ENCODE peak calls at places on chromosome 14, in four cellular contexts. J is PC-3, K is OCI-LY7, W is HCT116. P is an unnamed sample. For H3K9me2, the result is how much of the 10 kb centered on the place peaks cover.

GRCh38 chr14:88359500-88359899 is 26.0 kb upstream of the SPATA7 start:
- DNase-seq in J (no peak), K (no peak), W (no peak), P (no peak)

GRCh38 chr14:58772814-58773620 is 135.3 kb downstream of the DACT1 start:
- DNase-seq in J (no peak), K (no peak), W (peak), P (no peak)

GRCh38 chr14:35637269-35637668 is 103.3 kb downstream of the INSM2 start:
- DNase-seq in J (no peak), K (no peak), W (no peak), P (no peak)

GRCh38 chr14:37583358-37584210 is 11.5 kb downstream of the FOXA1 start:
- DNase-seq in J (peak), K (no peak), W (no peak), P (no peak)

GRCh38 chr14:44446965-44447364 is 60.1 kb downstream of the FSCB start:
- DNase-seq in J (no peak), K (no peak), W (no peak), P (no peak)

GRCh38 chr14:89237923-89238529 is 179.0 kb downstream of the FOXN3 start:
- DNase-seq in J (peak), K (no peak), W (no peak), P (no peak)

GRCh38 chr14:103259801-103260628 is 74.0 kb upstream of the EIF5 start:
- DNase-seq in J (peak), K (no peak), W (no peak), P (no peak)

GRCh38 chr14:22613091-22613695 is 15.1 kb downstream of the ABHD4 start:
- DNase-seq in J (no peak), K (no peak), W (no peak), P (no peak)

GRCh38 chr14:87397499-87397898 is 595.5 kb downstream of the GALC start:
- DNase-seq in J (no peak), K (peak), W (no peak), P (peak)

GRCh38 chr14:26199599-26200370 is 398.0 kb downstream of the NOVA1 start:
- DNase-seq in J (peak), K (no peak), W (no peak), P (no peak)

GRCh38 chr14:75615200-75615599 is 36.8 kb downstream of the FLVCR2 start:
- DNase-seq in J (no peak), K (peak), W (no peak), P (peak)

GRCh38 chr14:96304956-96305355 is 48.9 kb downstream of the BDKRB1 start:
- DNase-seq in J (peak), K (no peak), W (peak), P (no peak)

GRCh38 chr14:34046799-34047520 is 96.1 kb upstream of the EGLN3 start:
- DNase-seq in J (no peak), K (no peak), W (no peak), P (no peak)

GRCh38 chr14:79117561-79117960 is 947.4 kb downstream of the NRXN3 start:
- DNase-seq in J (no peak), K (no peak), W (no peak), P (no peak)

GRCh38 chr14:104172349-104172748 is 34.0 kb downstream of the KIF26A start:
- DNase-seq in J (no peak), K (no peak), W (no peak), P (no peak)

GRCh38 chr14:84566109-84566508 is 963.8 kb upstream of the FLRT2 start:
- DNase-seq in J (no peak), K (no peak), W (no peak), P (no peak)

GRCh38 chr14:76904740-76905569 is 78.7 kb downstream of the LRRC74A start:
- DNase-seq in J (peak), K (peak), W (peak), P (peak)

GRCh38 chr14:76902591-76902990 is 76.4 kb downstream of the LRRC74A start:
- DNase-seq in J (no peak), K (no peak), W (no peak), P (no peak)

GRCh38 chr14:76901171-76902055 is 75.2 kb downstream of the LRRC74A start:
- DNase-seq in J (no peak), K (no peak), W (no peak), P (no peak)

GRCh38 chr14:76904100-76904739 is 78.0 kb downstream of the LRRC74A start:
- DNase-seq in J (peak), K (no peak), W (no peak), P (no peak)

DNA sequence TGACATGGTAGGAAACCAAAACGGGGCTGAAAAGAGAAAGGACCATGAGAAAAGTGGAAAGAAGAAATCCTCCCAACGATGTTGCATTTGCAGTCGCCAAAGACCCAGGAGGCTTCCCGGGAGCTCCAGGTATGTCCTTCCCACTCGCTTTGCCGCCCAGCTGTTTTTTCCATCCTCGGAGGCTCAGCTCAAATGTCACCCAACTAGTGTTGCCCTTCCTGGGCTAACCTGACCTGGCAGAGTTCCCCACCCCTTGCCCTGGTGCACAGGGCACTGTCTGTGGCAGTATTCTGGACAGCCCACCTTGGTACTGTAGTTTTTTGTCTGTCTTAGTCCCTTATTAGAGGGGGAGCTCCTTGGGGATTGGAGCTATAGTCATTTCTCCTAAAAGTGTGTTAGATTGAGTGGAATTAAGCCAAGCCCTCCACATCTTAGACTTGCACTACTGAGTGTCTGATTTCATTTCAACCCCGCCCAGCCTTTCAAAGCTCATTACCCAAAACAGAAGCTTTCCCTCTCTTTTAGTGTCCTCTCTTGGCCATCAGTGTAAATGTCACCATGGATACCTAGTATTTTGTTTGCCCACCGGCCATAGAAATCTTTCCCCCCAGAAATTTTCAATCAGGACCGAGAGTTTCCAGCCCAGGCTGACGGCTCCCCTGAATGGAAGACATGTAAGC is 74.3 kb downstream of the LRRC74A start:
- DNase-seq in J (no peak), K (no peak), W (no peak), P (no peak)
- H2AFZ ChIP-seq in J (no peak), K (no peak), W (no peak), P (no peak)

DNA sequence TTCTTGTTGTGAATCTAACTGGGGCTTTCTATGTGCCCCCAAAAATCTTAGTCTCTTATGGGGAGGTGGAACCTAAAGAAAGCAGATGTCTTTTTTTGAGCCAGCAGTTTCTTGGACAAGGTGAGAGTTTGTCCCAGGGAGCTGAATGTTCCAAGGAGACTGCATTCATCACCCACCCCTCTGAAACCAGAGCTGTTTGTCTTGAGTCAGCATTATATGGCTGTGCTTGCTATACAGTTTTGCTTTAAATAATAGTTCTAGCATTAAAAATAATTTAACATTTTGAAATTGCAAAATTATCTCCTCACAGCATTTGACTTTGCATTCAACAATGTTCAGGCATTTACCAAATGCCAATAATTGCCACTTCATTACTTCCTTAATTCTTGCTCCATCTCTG is 813.3 kb downstream of the BCL11B start:
- DNase-seq in J (no peak), K (no peak), W (no peak), P (no peak)
- H3K9me2 ChIP-seq in J (under half), K (under half), W (under half), P (under half)

GRCh38 chr14:65431951-65432350 is 19.4 kb downstream of the FUT8 start:
- DNase-seq in J (no peak), K (no peak), W (no peak), P (no peak)
- H2AFZ ChIP-seq in J (no peak), K (no peak), W (no peak), P (no peak)

GRCh38 chr14:105931808-105932483 is 405.6 kb downstream of the TMEM121 start:
- DNase-seq in J (peak), K (no peak), W (no peak), P (no peak)

GRCh38 chr14:105927661-105928060 is 401.3 kb downstream of the TMEM121 start:
- DNase-seq in J (no peak), K (no peak), W (no peak), P (no peak)

GRCh38 chr14:105929327-105930081 is 403.1 kb downstream of the TMEM121 start:
- DNase-seq in J (no peak), K (no peak), W (no peak), P (no peak)

GRCh38 chr14:105933238-105933637 is 406.9 kb downstream of the TMEM121 start:
- DNase-seq in J (no peak), K (no peak), W (no peak), P (no peak)

GRCh38 chr14:105930572-105930971 is 404.2 kb downstream of the TMEM121 start:
- DNase-seq in J (no peak), K (no peak), W (no peak), P (no peak)
- H3K9me2 ChIP-seq in J (under half), K (under half), W (under half), P (under half)

GRCh38 chr14:61258985-61259384 is 22.2 kb downstream of the TMEM30B start:
- DNase-seq in J (peak), K (no peak), W (no peak), P (no peak)

GRCh38 chr14:61264022-61264571 is 17.0 kb downstream of the TMEM30B start:
- DNase-seq in J (peak), K (no peak), W (no peak), P (no peak)

GRCh38 chr14:61264699-61265098 is 16.4 kb downstream of the TMEM30B start:
- DNase-seq in J (no peak), K (no peak), W (no peak), P (no peak)

GRCh38 chr14:61262082-61262481 is 19.1 kb downstream of the TMEM30B start:
- DNase-seq in J (peak), K (no peak), W (no peak), P (no peak)

DNA sequence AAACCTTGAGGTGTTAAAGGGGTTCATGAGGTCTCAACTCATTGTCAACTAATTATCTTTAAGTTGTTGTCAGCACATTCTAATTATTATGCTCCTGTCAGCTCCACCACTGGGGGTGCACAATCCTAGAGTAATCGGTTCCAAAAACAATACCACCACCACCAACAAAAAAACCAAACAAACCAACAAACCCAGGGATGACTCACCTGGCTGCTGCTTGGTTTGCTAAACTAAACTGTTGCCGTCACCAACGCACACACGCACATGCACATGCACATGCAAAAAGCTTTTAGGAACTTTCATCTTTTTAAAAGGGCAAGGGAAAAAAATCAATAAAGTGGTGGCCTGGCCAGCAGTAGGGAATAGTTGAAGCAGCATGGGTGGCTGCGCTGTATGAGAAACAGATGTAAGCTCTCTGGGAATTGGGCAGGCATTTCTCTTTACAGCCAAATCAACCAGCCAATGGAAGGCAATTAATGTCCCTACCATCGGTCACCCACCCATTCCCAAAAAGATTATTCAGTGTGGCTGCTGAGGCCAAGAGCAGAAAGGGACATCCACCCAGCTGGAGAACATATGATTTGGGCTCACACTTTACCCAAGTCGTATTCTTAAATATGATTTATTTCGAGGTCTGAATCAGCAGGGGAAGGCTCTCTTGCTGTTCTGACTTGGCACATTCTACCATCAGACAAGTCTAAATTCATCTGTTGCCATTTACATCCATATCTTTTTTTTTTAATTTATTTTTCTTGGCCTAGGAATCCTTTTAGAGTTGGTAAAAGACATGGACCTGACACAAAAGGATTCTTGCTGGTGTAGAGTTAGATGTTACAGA is 20.0 kb downstream of the TMEM30B start:
- DNase-seq in J (peak), K (no peak), W (peak), P (no peak)
- H2AFZ ChIP-seq in J (peak), K (no peak), W (peak), P (no peak)

DNA sequence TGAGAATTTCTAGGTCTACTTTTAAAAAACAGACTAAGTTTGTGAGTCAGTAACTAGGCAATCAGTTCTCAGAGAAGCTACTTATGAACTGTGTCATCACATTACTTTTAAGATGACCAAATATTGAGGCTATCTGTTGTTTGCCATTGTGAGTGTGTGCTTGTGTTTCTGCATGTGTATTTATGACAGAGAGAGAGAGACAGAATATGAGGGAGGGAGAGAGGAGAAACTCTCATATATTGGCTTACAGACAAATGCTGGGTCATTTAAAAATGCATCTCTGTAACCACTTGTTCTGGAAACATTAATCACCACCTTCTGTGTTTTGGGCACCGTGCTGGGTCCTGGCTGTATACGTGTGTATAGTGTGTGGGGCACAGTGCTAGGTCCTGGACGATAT is 161.5 kb upstream of the FRMD6 start:
- DNase-seq in J (peak), K (no peak), W (no peak), P (no peak)
- H3K9me2 ChIP-seq in J (under half), K (under half), W (under half), P (under half)

GRCh38 chr14:31819281-31819680 is 257.8 kb upstream of the ARHGAP5 start:
- DNase-seq in J (peak), K (no peak), W (no peak), P (no peak)
- H2AFZ ChIP-seq in J (no peak), K (no peak), W (no peak), P (no peak)

GRCh38 chr14:28896337-28896736 is 129.8 kb downstream of the FOXG1 start:
- DNase-seq in J (no peak), K (no peak), W (no peak), P (no peak)
- H3K9me2 ChIP-seq in J (under half), K (under half), W (under half), P (under half)

P was measured in Karpas-422.